ENCODE peak calls at places on chromosome 7, in six cellular contexts. J is Panc1, P is fibroblast of lung, N is fibroblast of mammary gland, E is fibroblast of pulmonary artery, O is choroid plexus epithelial cell. W is an unnamed sample.
A peak's percentile ranks its signal among the peaks of the same experiment; 100 is the strongest.

GRCh38 chr7:66683770-66684123 is 55.1 kb downstream of the KCTD7 start:
- DNase-seq in O (no peak), J (no peak), P (peak; percentile 14), E (no peak), N (no peak), W (no peak)

GRCh38 chr7:149209518-149210269 is 14.3 kb downstream of the ZNF282 start:
- DNase-seq in O (peak; percentile 88), N (peak; percentile 81), J (peak; percentile 38), E (peak; percentile 79), P (peak; percentile 62), W (peak; percentile 57)

GRCh38 chr7:81195033-81195432 is 276.2 kb upstream of the SEMA3C start:
- DNase-seq in N (peak; percentile 26), P (peak; percentile 58), O (peak; percentile 20), E (no peak), J (no peak), W (peak; percentile 27)

GRCh38 chr7:66557214-66558200 is 71.2 kb upstream of the KCTD7 start:
- DNase-seq in E (peak; percentile 50), N (peak; percentile 43), J (peak; percentile 27), O (peak; percentile 56), P (peak; percentile 16), W (peak; percentile 31)

GRCh38 chr7:144650439-144650838 is 185.4 kb downstream of the TPK1 start:
- DNase-seq in E (no peak), J (no peak), P (no peak), N (no peak), O (no peak), W (no peak)

GRCh38 chr7:105003275-105003674 is 10.7 kb upstream of the KMT2E start:
- DNase-seq in O (peak; percentile 77), N (peak; percentile 89), J (no peak), P (peak; percentile 86), E (peak; percentile 76), W (peak; percentile 79)

GRCh38 chr7:118517275-118517674 is 292.8 kb downstream of the ANKRD7 start:
- DNase-seq in O (peak; percentile 0), E (peak; percentile 0), P (peak; percentile 40), N (no peak), J (no peak), W (no peak)

GRCh38 chr7:108589874-108590273 is 20.2 kb downstream of the DNAJB9 start:
- DNase-seq in E (no peak), N (no peak), O (no peak), P (peak; percentile 26), J (no peak), W (no peak)

GRCh38 chr7:33722383-33723096 is 182.8 kb upstream of the BMPER start:
- DNase-seq in E (peak; percentile 88), J (no peak), P (peak; percentile 73), O (peak; percentile 73), N (peak; percentile 78), W (peak; percentile 78)

GRCh38 chr7:90064370-90064769 is 89.9 kb upstream of the STEAP1 start:
- DNase-seq in N (no peak), E (no peak), P (no peak), J (no peak), O (no peak), W (no peak)

GRCh38 chr7:47091141-47091540 is 490.8 kb downstream of the TNS3 start:
- DNase-seq in E (peak; percentile 19), O (peak; percentile 79), N (no peak), J (no peak), P (peak; percentile 61), W (peak; percentile 47)

GRCh38 chr7:140262242-140262903 is 85.6 kb upstream of the KDM7A start:
- DNase-seq in P (no peak), E (no peak), J (no peak), N (no peak), O (no peak), W (no peak)

GRCh38 chr7:37318541-37318940 is 130.1 kb downstream of the ELMO1 start:
- DNase-seq in J (no peak), O (no peak), E (no peak), P (no peak), N (no peak), W (no peak)

GRCh38 chr7:107661865-107662379 is 1.3 kb downstream of the SLC26A4 start:
- DNase-seq in P (no peak), E (no peak), N (no peak), O (no peak), J (no peak), W (no peak)

GRCh38 chr7:69418865-69419670 is 179.2 kb upstream of the AUTS2 start:
- DNase-seq in N (no peak), P (peak; percentile 51), E (no peak), O (no peak), J (no peak), W (no peak)

GRCh38 chr7:1593091-1593866 is 23.4 kb upstream of the PSMG3 start:
- DNase-seq in N (no peak), J (no peak), P (no peak), E (no peak), O (peak; percentile 9), W (no peak)

GRCh38 chr7:1244701-1245526 is 12.2 kb downstream of the UNCX start:
- DNase-seq in N (no peak), J (no peak), P (no peak), O (no peak), E (no peak), W (no peak)

GRCh38 chr7:112001089-112001826 is 204.9 kb downstream of the DOCK4 start:
- DNase-seq in O (peak; percentile 95), N (peak; percentile 64), P (peak; percentile 93), E (peak; percentile 95), J (peak; percentile 38), W (peak; percentile 60)

GRCh38 chr7:105782391-105783063 is 93.9 kb downstream of the ATXN7L1 start:
- DNase-seq in N (peak; percentile 89), J (no peak), E (peak; percentile 78), O (peak; percentile 93), P (peak; percentile 94), W (peak; percentile 85)

GRCh38 chr7:102230593-102230992 is 56.1 kb upstream of the SH2B2 start:
- DNase-seq in J (no peak), E (peak; percentile 63), O (peak; percentile 30), N (peak; percentile 73), P (peak; percentile 53), W (peak; percentile 62)

GRCh38 chr7:64559206-64559605 is 3.7 kb downstream of the ZNF680 start:
- DNase-seq in O (peak; percentile 68), E (peak; percentile 61), N (peak; percentile 57), P (peak; percentile 62), J (no peak), W (peak; percentile 11)

GRCh38 chr7:64558781-64559180 is 4.1 kb downstream of the ZNF680 start:
- DNase-seq in P (peak; percentile 33), O (no peak), N (peak; percentile 33), J (no peak), E (peak; percentile 49), W (no peak)

GRCh38 chr7:64558323-64558705 is 4.6 kb downstream of the ZNF680 start:
- DNase-seq in O (no peak), P (peak; percentile 25), J (no peak), E (peak; percentile 3), N (no peak), W (no peak)

GRCh38 chr7:64555046-64555445 is 7.8 kb downstream of the ZNF680 start:
- DNase-seq in E (peak; percentile 30), P (peak; percentile 59), O (peak; percentile 71), J (no peak), N (no peak), W (no peak)

GRCh38 chr7:64557601-64558322 is 5.1 kb downstream of the ZNF680 start:
- DNase-seq in N (no peak), E (no peak), J (no peak), O (no peak), P (no peak), W (no peak)
- TF ChIP-seq CTCF in N (no peak), E (no peak), J (no peak), O (no peak), P (no peak), W (no peak)

GRCh38 chr7:147411011-147411614 is 1179.5 kb upstream of the C7orf33 start:
- DNase-seq in E (no peak), J (no peak), O (no peak), N (no peak), P (no peak), W (no peak)

GRCh38 chr7:147412109-147412508 is 1178.5 kb upstream of the C7orf33 start:
- DNase-seq in P (no peak), N (no peak), J (no peak), O (peak; percentile 21), E (no peak), W (no peak)

GRCh38 chr7:147413243-147413642 is 1177.3 kb upstream of the C7orf33 start:
- DNase-seq in P (no peak), N (no peak), O (no peak), E (no peak), J (no peak), W (no peak)

GRCh38 chr7:147415991-147416390 is 1174.6 kb upstream of the C7orf33 start:
- DNase-seq in E (peak; percentile 21), O (peak; percentile 48), P (no peak), N (peak; percentile 15), J (no peak), W (peak; percentile 11)

GRCh38 chr7:147412782-147413186 is 1177.8 kb upstream of the C7orf33 start:
- DNase-seq in O (peak; percentile 92), J (peak; percentile 28), E (peak; percentile 94), N (peak; percentile 63), P (peak; percentile 88), W (peak; percentile 48)
- H3K4me3 ChIP-seq in O (no peak overlapping the region), J (no peak overlapping the region), E (peak overlapping the region; percentile 27), N (no peak overlapping the region), P (no peak overlapping the region), W (no peak overlapping the region)

GRCh38 chr7:72753781-72754180 is 74.2 kb downstream of the TYW1B start:
- DNase-seq in O (no peak), E (no peak), P (no peak), J (no peak), N (no peak), W (no peak)

GRCh38 chr7:72751378-72751777 is 76.6 kb downstream of the TYW1B start:
- DNase-seq in N (no peak), J (no peak), O (no peak), P (no peak), E (no peak), W (no peak)

GRCh38 chr7:72754312-72754711 is 73.7 kb downstream of the TYW1B start:
- DNase-seq in N (no peak), P (peak; percentile 23), E (peak; percentile 44), O (peak; percentile 62), J (no peak), W (no peak)

DNA sequence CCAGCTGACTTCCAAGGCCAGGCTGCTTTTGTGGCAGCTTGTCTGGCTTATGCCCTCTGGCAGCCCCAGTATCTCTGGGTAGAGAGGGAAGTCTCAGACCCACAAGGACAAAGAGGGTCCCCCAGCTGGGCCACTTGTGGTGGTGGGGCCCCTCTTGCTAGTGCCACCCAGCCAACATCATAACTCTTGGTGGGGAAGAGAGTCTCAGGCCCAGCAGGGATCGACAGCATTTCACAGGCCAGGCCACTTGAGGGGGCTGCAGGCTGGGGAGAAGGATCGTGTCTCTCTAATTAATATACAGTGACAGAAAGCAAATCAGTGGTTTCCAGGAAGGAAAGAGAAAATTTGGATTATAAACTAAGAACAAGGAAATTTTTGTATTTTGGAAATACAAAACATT is 76.0 kb downstream of the TYW1B start:
- DNase-seq in J (no peak), P (no peak), O (peak; percentile 8), N (no peak), E (no peak), W (no peak)
- TF ChIP-seq CTCF in J (peak; percentile 75), P (no peak), O (peak; percentile 55), N (no peak), E (peak; percentile 14), W (peak; percentile 11)

DNA sequence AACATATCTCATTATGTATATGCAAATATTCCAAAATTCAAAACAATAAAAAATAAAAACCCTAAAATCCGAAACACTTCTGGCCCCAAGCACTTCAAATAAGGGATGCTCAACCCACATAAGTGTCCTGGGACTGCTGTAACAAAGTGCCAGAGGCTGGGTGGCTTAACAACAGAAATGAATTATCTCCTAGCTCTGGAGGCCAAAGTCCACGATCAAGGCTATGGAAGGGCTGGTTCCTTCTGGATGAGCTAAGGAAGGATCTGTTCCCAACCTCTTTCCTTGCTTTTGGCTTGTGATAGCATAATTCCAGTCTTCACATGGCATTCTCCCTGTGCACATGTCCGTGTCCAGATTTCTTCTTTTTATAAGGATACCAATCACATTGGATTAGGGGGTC is 181.6 kb upstream of the NFE2L3 start:
- DNase-seq in O (no peak), E (no peak), J (no peak), P (no peak), N (no peak), W (no peak)
- H3K4me3 ChIP-seq in O (no peak overlapping the region), E (no peak overlapping the region), J (no peak overlapping the region), P (no peak overlapping the region), N (no peak overlapping the region), W (no peak overlapping the region)

W was measured in foreskin fibroblast.